ENCODE peak calls at places on chromosomes 5 and 9, in five cellular contexts. N, O, A, G and M are unnamed samples.

GRCh38 chr5:178281321-178281720 is 48.7 kb upstream of the PHYKPL start:
- DNase-seq in G (no peak), N (no peak), A (no peak), O (no peak), M (no peak)

GRCh38 chr5:180494510-180495181 is 467 bp downstream of the CNOT6 start:
- DNase-seq in O (no peak), N (no peak), A (no peak), G (no peak), M (no peak)

GRCh38 chr5:140391312-140391711 is 10.3 kb upstream of the ANKHD1 start:
- DNase-seq in A (no peak), O (no peak), N (no peak), G (no peak), M (peak)

GRCh38 chr9:13728121-13728520 is 448.6 kb upstream of the MPDZ start:
- DNase-seq in N (no peak), O (no peak), G (peak), A (no peak), M (no peak)

GRCh38 chr9:113828211-113828610 is 47.9 kb upstream of the ZNF618 start:
- DNase-seq in A (no peak), N (no peak), G (no peak), O (no peak), M (no peak)

GRCh38 chr9:37197158-37198033 is 77.0 kb downstream of the ZCCHC7 start:
- DNase-seq in O (peak), A (no peak), N (peak), G (no peak), M (peak)

GRCh38 chr5:77463905-77464304 is 28.2 kb downstream of the WDR41 start:
- DNase-seq in O (no peak), N (no peak), A (no peak), G (no peak), M (no peak)

GRCh38 chr5:24630925-24631324 is 13.9 kb downstream of the CDH10 start:
- DNase-seq in G (no peak), N (no peak), O (no peak), A (no peak), M (no peak)

GRCh38 chr5:63963080-63963735 is 963 bp upstream of the HTR1A start:
- DNase-seq in N (peak), O (peak), G (peak), A (no peak), M (peak)

GRCh38 chr9:131095666-131096489 is 453 bp upstream of the AIF1L start:
- DNase-seq in A (peak), N (no peak), G (peak), O (no peak), M (no peak)

GRCh38 chr5:96079075-96079474 is 117.4 kb upstream of the ELL2 start:
- DNase-seq in G (no peak), N (no peak), O (peak), A (no peak), M (no peak)

GRCh38 chr5:59496524-59497134 is 396.9 kb downstream of the PDE4D start:
- DNase-seq in A (no peak), N (no peak), O (no peak), G (no peak), M (peak)

GRCh38 chr5:158546080-158546479 is 553.6 kb downstream of the EBF1 start:
- DNase-seq in G (no peak), N (no peak), A (no peak), O (no peak), M (no peak)

GRCh38 chr5:141135030-141135717 is at the start of gene PCDHB5:
- DNase-seq in A (no peak), N (no peak), G (no peak), O (no peak), M (no peak)

GRCh38 chr9:131731237-131731995 is 8.5 kb downstream of the RAPGEF1 start:
- DNase-seq in O (no peak), N (no peak), G (no peak), A (no peak), M (no peak)

GRCh38 chr5:181167814-181168488 is 20.6 kb downstream of the OR2V2 start:
- DNase-seq in O (no peak), A (no peak), N (no peak), G (no peak), M (peak)

GRCh38 chr9:109968702-109969450 is 188.9 kb downstream of the PALM2AKAP2 start:
- DNase-seq in G (no peak), N (no peak), O (peak), A (no peak), M (no peak)

GRCh38 chr9:135590486-135591079 is 29.0 kb downstream of the PAEP start:
- DNase-seq in G (no peak), A (no peak), N (no peak), O (no peak), M (no peak)

GRCh38 chr5:160799160-160799559 is 52.9 kb downstream of the ATP10B start:
- DNase-seq in G (no peak), O (no peak), N (peak), A (no peak), M (peak)

GRCh38 chr9:98312365-98312764 is 56.9 kb upstream of the TBC1D2 start:
- DNase-seq in O (no peak), N (no peak), G (no peak), A (no peak), M (no peak)

GRCh38 chr9:90795084-90795483 is 6.5 kb upstream of the SYK start:
- DNase-seq in A (no peak), N (no peak), G (no peak), O (no peak), M (no peak)

GRCh38 chr9:137605146-137606004 is at the start of gene ARRDC1:
- DNase-seq in A (peak), O (peak), G (peak), N (peak), M (peak)

GRCh38 chr9:88706193-88707112 is 171.5 kb downstream of the NXNL2 start:
- DNase-seq in N (no peak), O (no peak), G (no peak), A (no peak), M (no peak)

GRCh38 chr5:58022055-58022454 is 437.8 kb downstream of the PLK2 start:
- DNase-seq in O (no peak), G (no peak), N (no peak), A (no peak), M (no peak)

GRCh38 chr9:88973281-88974045 is 17.8 kb upstream of the S1PR3 start:
- DNase-seq in O (no peak), A (no peak), N (no peak), G (no peak), M (no peak)

GRCh38 chr9:5708414-5708813 is 79.5 kb downstream of the RIC1 start:
- DNase-seq in O (no peak), A (no peak), N (no peak), G (no peak), M (no peak)

GRCh38 chr9:1759901-1760300 is 255.2 kb upstream of the SMARCA2 start:
- DNase-seq in G (no peak), A (no peak), O (no peak), N (no peak), M (no peak)